ENCODE peak calls at places on chromosome 19, in ten cellular contexts. One of them, this sample, is unnamed.

GRCh38 chr19:33472696-33473624 is 48.6 kb downstream of the PEPD start:
- DNase-seq in posterior cingulate gyrus: peak
- DNase-seq in ELR: peak
- DNase-seq in GM19239: no peak
- DNase-seq in substantia nigra: no peak
- DNase-seq in esophagus muscularis mucosa: no peak
- DNase-seq in Ammon's horn: no peak
- DNase-seq in Karpas-422: no peak
- DNase-seq in sciatic nerve: peak
- DNase-seq in T-helper 1 cell: no peak
- DNase-seq in this sample: no peak

GRCh38 chr19:13315495-13315894 is 165.3 kb downstream of the IER2 start:
- DNase-seq in posterior cingulate gyrus: no peak
- DNase-seq in ELR: no peak
- DNase-seq in GM19239: no peak
- DNase-seq in substantia nigra: no peak
- DNase-seq in esophagus muscularis mucosa: no peak
- DNase-seq in Ammon's horn: peak
- DNase-seq in Karpas-422: no peak
- DNase-seq in sciatic nerve: no peak
- DNase-seq in T-helper 1 cell: no peak
- DNase-seq in this sample: no peak

GRCh38 chr19:44557933-44558332 is 28.5 kb upstream of the CEACAM20 start:
- DNase-seq in posterior cingulate gyrus: no peak
- DNase-seq in ELR: no peak
- DNase-seq in GM19239: no peak
- DNase-seq in substantia nigra: no peak
- DNase-seq in esophagus muscularis mucosa: no peak
- DNase-seq in Ammon's horn: no peak
- DNase-seq in Karpas-422: no peak
- DNase-seq in sciatic nerve: no peak
- DNase-seq in T-helper 1 cell: no peak
- DNase-seq in this sample: no peak

GRCh38 chr19:55579766-55580621 is 654 bp downstream of the ZNF579 start:
- DNase-seq in posterior cingulate gyrus: no peak
- DNase-seq in ELR: peak
- DNase-seq in GM19239: peak
- DNase-seq in substantia nigra: no peak
- DNase-seq in esophagus muscularis mucosa: no peak
- DNase-seq in Ammon's horn: no peak
- DNase-seq in Karpas-422: peak
- DNase-seq in sciatic nerve: no peak
- DNase-seq in T-helper 1 cell: no peak
- DNase-seq in this sample: peak

GRCh38 chr19:4596033-4596904 is 36.8 kb upstream of the SEMA6B start:
- DNase-seq in posterior cingulate gyrus: no peak
- DNase-seq in ELR: no peak
- DNase-seq in GM19239: no peak
- DNase-seq in substantia nigra: no peak
- DNase-seq in esophagus muscularis mucosa: no peak
- DNase-seq in Ammon's horn: no peak
- DNase-seq in Karpas-422: no peak
- DNase-seq in sciatic nerve: no peak
- DNase-seq in T-helper 1 cell: no peak
- DNase-seq in this sample: no peak

GRCh38 chr19:20968092-20968491 is 45.0 kb downstream of the ZNF85 start:
- DNase-seq in posterior cingulate gyrus: no peak
- DNase-seq in ELR: no peak
- DNase-seq in GM19239: no peak
- DNase-seq in substantia nigra: no peak
- DNase-seq in esophagus muscularis mucosa: no peak
- DNase-seq in Ammon's horn: no peak
- DNase-seq in Karpas-422: no peak
- DNase-seq in sciatic nerve: no peak
- DNase-seq in T-helper 1 cell: no peak
- DNase-seq in this sample: no peak

GRCh38 chr19:51750381-51751124 is 1.1 kb downstream of the FPR1 start:
- DNase-seq in posterior cingulate gyrus: no peak
- DNase-seq in ELR: peak
- DNase-seq in GM19239: no peak
- DNase-seq in substantia nigra: no peak
- DNase-seq in esophagus muscularis mucosa: no peak
- DNase-seq in Ammon's horn: no peak
- DNase-seq in Karpas-422: no peak
- DNase-seq in sciatic nerve: no peak
- DNase-seq in T-helper 1 cell: no peak
- DNase-seq in this sample: no peak

GRCh38 chr19:38204728-38205127 is 19.3 kb downstream of the DPF1 start:
- DNase-seq in posterior cingulate gyrus: no peak
- DNase-seq in ELR: no peak
- DNase-seq in GM19239: no peak
- DNase-seq in substantia nigra: no peak
- DNase-seq in esophagus muscularis mucosa: no peak
- DNase-seq in Ammon's horn: no peak
- DNase-seq in Karpas-422: no peak
- DNase-seq in sciatic nerve: no peak
- DNase-seq in T-helper 1 cell: no peak
- DNase-seq in this sample: no peak

GRCh38 chr19:28519950-28520861 is 692.7 kb downstream of the UQCRFS1 start:
- DNase-seq in posterior cingulate gyrus: peak
- DNase-seq in ELR: peak
- DNase-seq in GM19239: no peak
- DNase-seq in substantia nigra: no peak
- DNase-seq in esophagus muscularis mucosa: peak
- DNase-seq in Ammon's horn: peak
- DNase-seq in Karpas-422: no peak
- DNase-seq in sciatic nerve: peak
- DNase-seq in T-helper 1 cell: no peak
- DNase-seq in this sample: no peak

GRCh38 chr19:55777528-55777927 is 8.6 kb downstream of the RFPL4AL1 start:
- DNase-seq in posterior cingulate gyrus: no peak
- DNase-seq in ELR: no peak
- DNase-seq in GM19239: no peak
- DNase-seq in substantia nigra: no peak
- DNase-seq in esophagus muscularis mucosa: no peak
- DNase-seq in Ammon's horn: no peak
- DNase-seq in Karpas-422: peak
- DNase-seq in sciatic nerve: no peak
- DNase-seq in T-helper 1 cell: no peak
- DNase-seq in this sample: no peak

GRCh38 chr19:36115453-36116343 is at the start of gene TBCB:
- DNase-seq in posterior cingulate gyrus: no peak
- DNase-seq in ELR: peak
- DNase-seq in GM19239: peak
- DNase-seq in substantia nigra: no peak
- DNase-seq in esophagus muscularis mucosa: peak
- DNase-seq in Ammon's horn: no peak
- DNase-seq in Karpas-422: peak
- DNase-seq in sciatic nerve: peak
- DNase-seq in T-helper 1 cell: peak
- DNase-seq in this sample: peak

GRCh38 chr19:57171551-57172081 is 4.3 kb upstream of the DUXA start:
- DNase-seq in posterior cingulate gyrus: peak
- DNase-seq in ELR: peak
- DNase-seq in GM19239: peak
- DNase-seq in substantia nigra: no peak
- DNase-seq in esophagus muscularis mucosa: no peak
- DNase-seq in Ammon's horn: peak
- DNase-seq in Karpas-422: peak
- DNase-seq in sciatic nerve: peak
- DNase-seq in T-helper 1 cell: peak
- DNase-seq in this sample: peak

GRCh38 chr19:16342002-16342715 is 17.5 kb downstream of the KLF2 start:
- DNase-seq in posterior cingulate gyrus: peak
- DNase-seq in ELR: no peak
- DNase-seq in GM19239: no peak
- DNase-seq in substantia nigra: no peak
- DNase-seq in esophagus muscularis mucosa: no peak
- DNase-seq in Ammon's horn: peak
- DNase-seq in Karpas-422: peak
- DNase-seq in sciatic nerve: no peak
- DNase-seq in T-helper 1 cell: no peak
- DNase-seq in this sample: peak

GRCh38 chr19:54448774-54449700 is at the start of gene LENG8:
- DNase-seq in posterior cingulate gyrus: peak
- DNase-seq in ELR: peak
- DNase-seq in GM19239: peak
- DNase-seq in substantia nigra: peak
- DNase-seq in esophagus muscularis mucosa: peak
- DNase-seq in Ammon's horn: peak
- DNase-seq in Karpas-422: peak
- DNase-seq in sciatic nerve: peak
- DNase-seq in T-helper 1 cell: peak
- DNase-seq in this sample: peak

GRCh38 chr19:50639121-50640112 is at the start of gene SYT3:
- DNase-seq in posterior cingulate gyrus: peak
- DNase-seq in ELR: peak
- DNase-seq in GM19239: peak
- DNase-seq in substantia nigra: no peak
- DNase-seq in esophagus muscularis mucosa: no peak
- DNase-seq in Ammon's horn: peak
- DNase-seq in Karpas-422: no peak
- DNase-seq in sciatic nerve: no peak
- DNase-seq in T-helper 1 cell: no peak
- DNase-seq in this sample: peak

This sample was measured in naive thymus-derived CD8-positive, alpha-beta T cell.